ENCODE peak calls at places on chromosomes 16 and 17, in seven cellular contexts. H is astrocyte of the cerebellum; M is C1 segment of cervical spinal cord; N is cardiac fibroblast; T is IMR-90; K is activated CD4-positive, alpha-beta T cell treated with anti-CD3 and anti-CD28 coated beads, Interleukin-2, amount 50 U/mL, for 4 hours; Y is erythroblast. O is an unnamed sample.

GRCh38 chr17:47878203-47879027 is 17.6 kb upstream of the SP2 start:
- DNase-seq in H (no peak), M (no peak), N (no peak), T (no peak), K (no peak), Y (no peak), O (no peak)

GRCh38 chr17:9080296-9080914 is 59.1 kb downstream of the NTN1 start:
- DNase-seq in H (no peak), M (no peak), N (no peak), T (no peak), K (no peak), Y (no peak), O (no peak)

GRCh38 chr17:10775058-10775457 is 28.8 kb downstream of the TMEM238L start:
- DNase-seq in H (no peak), M (no peak), N (no peak), T (no peak), K (no peak), Y (no peak), O (no peak)

GRCh38 chr17:378068-378467 is 25.5 kb upstream of the RPH3AL start:
- DNase-seq in H (no peak), M (no peak), N (no peak), T (no peak), K (no peak), Y (no peak), O (no peak)

GRCh38 chr16:72278301-72278700 is 106.3 kb upstream of the PMFBP1 start:
- DNase-seq in H (no peak), M (no peak), N (no peak), T (no peak), K (no peak), Y (no peak), O (no peak)

GRCh38 chr17:79632432-79632735 is 21.5 kb upstream of the RBFOX3 start:
- DNase-seq in H (no peak), M (no peak), N (no peak), T (no peak), K (no peak), Y (no peak), O (no peak)

GRCh38 chr17:75814900-75815373 is 29.3 kb downstream of the UNC13D start:
- DNase-seq in H (peak), M (no peak), N (peak), T (peak), K (no peak), Y (no peak), O (no peak)

GRCh38 chr17:17146791-17147406 is 59.2 kb downstream of the PLD6 start:
- DNase-seq in H (no peak), M (no peak), N (no peak), T (no peak), K (no peak), Y (peak), O (peak)

GRCh38 chr16:11833951-11834695 is 17.2 kb downstream of the RSL1D1 start:
- DNase-seq in H (no peak), M (no peak), N (peak), T (peak), K (no peak), Y (no peak), O (no peak)

GRCh38 chr17:68892658-68893057 is 62.5 kb downstream of the ABCA8 start:
- DNase-seq in H (no peak), M (no peak), N (no peak), T (no peak), K (no peak), Y (no peak), O (no peak)

GRCh38 chr17:28967240-28968135 is 16.2 kb upstream of the PHF12 start:
- DNase-seq in H (no peak), M (no peak), N (no peak), T (no peak), K (no peak), Y (no peak), O (no peak)

GRCh38 chr17:49610883-49611584 is 35.4 kb downstream of the NXPH3 start:
- DNase-seq in H (no peak), M (no peak), N (no peak), T (no peak), K (no peak), Y (no peak), O (no peak)

GRCh38 chr17:69525920-69526841 is 111.7 kb downstream of the MAP2K6 start:
- DNase-seq in H (peak), M (peak), N (peak), T (peak), K (no peak), Y (peak), O (peak)

GRCh38 chr17:72386619-72387237 is 265.9 kb downstream of the SOX9 start:
- DNase-seq in H (no peak), M (no peak), N (no peak), T (no peak), K (no peak), Y (no peak), O (peak)

GRCh38 chr16:84785843-84786538 is 33.8 kb upstream of the CRISPLD2 start:
- DNase-seq in H (no peak), M (no peak), N (peak), T (peak), K (no peak), Y (peak), O (no peak)

GRCh38 chr17:20010099-20010863 is 1.1 kb downstream of the SPECC1 start:
- DNase-seq in H (peak), M (peak), N (peak), T (peak), K (no peak), Y (peak), O (no peak)

GRCh38 chr17:45334231-45334630 is 17.4 kb upstream of the MAP3K14 start:
- DNase-seq in H (no peak), M (no peak), N (no peak), T (no peak), K (no peak), Y (no peak), O (no peak)

GRCh38 chr16:28186752-28187151 is 25.0 kb downstream of the XPO6 start:
- DNase-seq in H (no peak), M (no peak), N (peak), T (peak), K (no peak), Y (no peak), O (no peak)

GRCh38 chr17:5615476-5615875 is 31.2 kb upstream of the NLRP1 start:
- DNase-seq in H (no peak), M (no peak), N (no peak), T (no peak), K (no peak), Y (no peak), O (no peak)

GRCh38 chr16:6375471-6376075 is 957.1 kb upstream of the RBFOX1 start:
- DNase-seq in H (peak), M (no peak), N (no peak), T (no peak), K (no peak), Y (no peak), O (no peak)

GRCh38 chr16:28210979-28211505 is 723 bp downstream of the XPO6 start:
- DNase-seq in H (no peak), M (peak), N (peak), T (peak), K (peak), Y (peak), O (peak)

GRCh38 chr17:63694229-63694973 is 5.5 kb downstream of the LIMD2 start:
- DNase-seq in H (no peak), M (no peak), N (no peak), T (no peak), K (no peak), Y (no peak), O (peak)

GRCh38 chr17:43169561-43170139 is 1.4 kb upstream of the NBR1 start:
- DNase-seq in H (no peak), M (no peak), N (no peak), T (peak), K (no peak), Y (peak), O (peak)

GRCh38 chr17:8235676-8236075 is 12.2 kb downstream of the CTC1 start:
- DNase-seq in H (no peak), M (no peak), N (no peak), T (no peak), K (no peak), Y (no peak), O (no peak)

GRCh38 chr16:3770530-3770929 is 53.2 kb upstream of the TRAP1 start:
- DNase-seq in H (no peak), M (no peak), N (no peak), T (no peak), K (no peak), Y (no peak), O (no peak)

GRCh38 chr16:50861926-50862325 is 120.0 kb downstream of the CYLD start:
- DNase-seq in H (peak), M (no peak), N (peak), T (peak), K (no peak), Y (no peak), O (no peak)

GRCh38 chr17:48012151-48012520 is 25.5 kb downstream of the COPZ2 start:
- DNase-seq in H (no peak), M (no peak), N (no peak), T (no peak), K (peak), Y (peak), O (peak)

GRCh38 chr17:13476722-13477121 is 125.0 kb downstream of the HS3ST3A1 start:
- DNase-seq in H (no peak), M (no peak), N (peak), T (peak), K (no peak), Y (no peak), O (no peak)

GRCh38 chr17:17942846-17943245 is 29.4 kb downstream of the TOM1L2 start:
- DNase-seq in H (no peak), M (no peak), N (peak), T (peak), K (no peak), Y (no peak), O (no peak)

GRCh38 chr17:47705536-47706481 is 11.8 kb downstream of the TBKBP1 start:
- DNase-seq in H (no peak), M (no peak), N (no peak), T (no peak), K (peak), Y (no peak), O (no peak)

GRCh38 chr17:27558842-27559505 is 72.0 kb upstream of the LGALS9 start:
- DNase-seq in H (no peak), M (no peak), N (no peak), T (no peak), K (no peak), Y (no peak), O (no peak)

GRCh38 chr17:15651001-15651582 is 31.6 kb upstream of the FBXW10B start:
- DNase-seq in H (no peak), M (no peak), N (no peak), T (no peak), K (no peak), Y (no peak), O (no peak)

GRCh38 chr17:32350662-32351418 is 883 bp downstream of the ZNF207 start:
- DNase-seq in H (no peak), M (peak), N (peak), T (peak), K (peak), Y (peak), O (peak)

GRCh38 chr17:77479817-77480508 is 339.2 kb downstream of the SEC14L1 start:
- DNase-seq in H (no peak), M (no peak), N (no peak), T (peak), K (no peak), Y (no peak), O (no peak)

GRCh38 chr16:50771366-50771765 is 29.5 kb downstream of the CYLD start:
- DNase-seq in H (peak), M (no peak), N (peak), T (peak), K (no peak), Y (peak), O (no peak)

GRCh38 chr16:22787456-22788189 is 26.3 kb upstream of the HS3ST2 start:
- DNase-seq in H (peak), M (no peak), N (no peak), T (peak), K (no peak), Y (no peak), O (no peak)

GRCh38 chr16:30656974-30657865 is 1.0 kb upstream of the FBRS start:
- DNase-seq in H (no peak), M (no peak), N (no peak), T (no peak), K (no peak), Y (no peak), O (no peak)